ENCODE peak calls at places on chromosomes 6 and 20, in four cellular contexts. T is lower leg skin, V is testis, U is GM23338. N is an unnamed sample.

GRCh38 chr6:136662347-136663237 is 112.4 kb upstream of the MAP7 start:
- DNase-seq in V (no peak), T (no peak), U (no peak), N (no peak)

GRCh38 chr20:57664924-57665588 is 44.8 kb downstream of the PMEPA1 start:
- DNase-seq in V (no peak), T (peak), U (no peak), N (no peak)

GRCh38 chr6:93684339-93684738 is 265.0 kb upstream of the EPHA7 start:
- DNase-seq in V (no peak), U (no peak), T (no peak), N (no peak)

GRCh38 chr6:110430236-110430635 is 14.9 kb upstream of the DDO start:
- DNase-seq in T (no peak), U (peak), V (no peak), N (no peak)

GRCh38 chr6:139433647-139434419 is 59.4 kb upstream of the CITED2 start:
- DNase-seq in T (no peak), U (no peak), V (no peak), N (no peak)

GRCh38 chr20:36852187-36852586 is 23.8 kb upstream of the TLDC2 start:
- DNase-seq in T (no peak), V (no peak), U (no peak), N (no peak)

GRCh38 chr6:1024587-1024986 is 287.3 kb upstream of the FOXQ1 start:
- DNase-seq in U (no peak), V (no peak), T (no peak), N (peak)

GRCh38 chr20:31915491-31916280 is 36.2 kb downstream of the PDRG1 start:
- DNase-seq in U (no peak), T (no peak), V (no peak), N (no peak)

GRCh38 chr6:116941727-116942126 is 64.7 kb downstream of the RFX6 start:
- DNase-seq in V (no peak), U (peak), T (no peak), N (no peak)

GRCh38 chr6:45661667-45662066 is 283.9 kb upstream of the SUPT3H start:
- DNase-seq in V (no peak), U (no peak), T (no peak), N (peak)

GRCh38 chr6:11824986-11825385 is 46.4 kb upstream of the ADTRP start:
- DNase-seq in V (no peak), T (no peak), U (no peak), N (no peak)

GRCh38 chr6:50381106-50381415 is 331.3 kb upstream of the DEFB112 start:
- DNase-seq in T (no peak), V (peak), U (peak), N (no peak)

GRCh38 chr6:15398657-15399287 is 152.9 kb downstream of the JARID2 start:
- DNase-seq in U (no peak), T (no peak), V (no peak), N (no peak)

GRCh38 chr6:155693573-155694428 is 238.2 kb upstream of the NOX3 start:
- DNase-seq in T (no peak), V (no peak), U (no peak), N (no peak)

GRCh38 chr6:11064836-11065235 is 20.7 kb upstream of the ELOVL2 start:
- DNase-seq in T (no peak), V (no peak), U (no peak), N (no peak)

GRCh38 chr20:36827541-36828279 is 48.2 kb upstream of the TLDC2 start:
- DNase-seq in U (no peak), T (no peak), V (peak), N (no peak)

GRCh38 chr20:43901296-43901695 is 13.4 kb upstream of the TOX2 start:
- DNase-seq in V (no peak), T (no peak), U (no peak), N (no peak)

GRCh38 chr20:11810316-11811130 is 107.2 kb upstream of the BTBD3 start:
- DNase-seq in U (no peak), V (no peak), T (no peak), N (peak)

GRCh38 chr20:4018015-4018748 is 2.8 kb upstream of the RNF24 start:
- DNase-seq in U (no peak), T (peak), V (no peak), N (no peak)

GRCh38 chr6:53624491-53624890 is 41.1 kb downstream of the KLHL31 start:
- DNase-seq in U (no peak), V (no peak), T (no peak), N (no peak)

GRCh38 chr6:83062225-83062624 is 3.4 kb downstream of the UBE3D start:
- DNase-seq in T (no peak), V (no peak), U (peak), N (peak)

GRCh38 chr20:24475356-24475755 is 5.9 kb downstream of the SYNDIG1 start:
- DNase-seq in U (no peak), T (no peak), V (no peak), N (no peak)

GRCh38 chr20:47316776-47317126 is 39.7 kb downstream of the ZMYND8 start:
- DNase-seq in V (no peak), U (no peak), T (no peak), N (no peak)

GRCh38 chr6:159899994-159900745 is 9.4 kb downstream of the MAS1 start:
- DNase-seq in V (no peak), U (no peak), T (peak), N (peak)

GRCh38 chr20:47181056-47181862 is 175.2 kb downstream of the ZMYND8 start:
- DNase-seq in T (no peak), U (peak), V (no peak), N (peak)

DNA sequence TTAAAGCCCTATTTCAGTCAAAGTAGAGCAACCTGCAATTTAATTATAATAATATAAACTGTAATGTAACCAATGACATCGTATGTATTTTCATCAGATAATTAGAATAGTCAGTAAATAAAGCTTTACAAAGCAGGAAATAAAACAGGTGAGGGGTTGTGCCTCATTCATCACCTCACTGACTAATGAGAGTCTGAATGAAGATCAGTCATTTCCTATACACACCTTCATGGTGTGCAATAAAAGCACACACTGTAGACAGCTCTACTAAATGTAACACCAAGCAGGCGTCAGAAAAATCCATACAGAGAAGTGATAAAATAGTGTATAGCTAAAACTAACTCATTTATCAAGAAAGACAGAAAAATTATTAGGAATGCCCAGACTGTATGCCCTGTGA is 105.9 kb downstream of the MAN1A1 start:
- DNase-seq in V (no peak), T (no peak), U (no peak), N (no peak)
- TF ChIP-seq CTCF in V (no peak), T (no peak), U (no peak), N (no peak)

GRCh38 chr20:34925981-34926380 is 29.6 kb downstream of the GSS start:
- DNase-seq in T (no peak), U (no peak), V (no peak), N (no peak)

GRCh38 chr20:34923414-34923813 is 32.2 kb downstream of the GSS start:
- DNase-seq in V (no peak), T (no peak), U (no peak), N (no peak)

GRCh38 chr20:34927736-34928135 is 27.9 kb downstream of the GSS start:
- DNase-seq in T (no peak), V (no peak), U (no peak), N (no peak)

GRCh38 chr20:34922654-34923381 is 32.8 kb downstream of the GSS start:
- DNase-seq in V (no peak), T (no peak), U (no peak), N (peak)

DNA sequence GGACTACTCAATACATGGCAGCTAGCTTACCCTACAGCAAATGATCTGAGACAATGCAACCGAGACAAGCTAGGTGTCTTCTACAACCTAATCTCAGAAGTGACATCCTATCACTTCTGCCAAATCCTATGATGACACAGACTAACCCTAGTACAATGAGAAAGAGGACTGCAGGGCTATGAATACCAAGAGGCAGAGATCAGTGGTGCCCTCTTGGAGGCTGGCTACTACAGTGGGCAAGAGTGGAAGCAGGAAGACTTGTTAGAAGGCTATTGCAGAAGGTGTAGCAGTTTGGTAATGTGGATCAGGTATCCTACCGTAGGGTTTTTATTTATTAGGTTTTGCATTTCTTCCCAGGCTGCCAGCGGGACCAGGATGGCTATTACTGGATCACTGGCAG is 30.3 kb downstream of the GSS start:
- DNase-seq in T (no peak), V (no peak), U (no peak), N (no peak)
- H3K4me3 ChIP-seq in T (no peak), V (no peak), U (no peak), N (no peak)

GRCh38 chr6:161254754-161255253 is 19.1 kb downstream of the AGPAT4 start:
- DNase-seq in T (no peak), U (no peak), V (no peak), N (no peak)
- TF ChIP-seq CTCF in T (no peak), U (no peak), V (no peak), N (no peak)

GRCh38 chr6:41445268-41445667 is 100.9 kb upstream of the FOXP4 start:
- DNase-seq in U (no peak), T (no peak), V (no peak), N (no peak)

GRCh38 chr6:41441598-41442205 is 104.5 kb upstream of the FOXP4 start:
- DNase-seq in U (no peak), V (no peak), T (no peak), N (no peak)

GRCh38 chr6:41446132-41446531 is 100.0 kb upstream of the FOXP4 start:
- DNase-seq in U (no peak), V (no peak), T (no peak), N (no peak)

GRCh38 chr6:41442800-41443501 is 103.2 kb upstream of the FOXP4 start:
- DNase-seq in T (peak), V (peak), U (peak), N (no peak)

GRCh38 chr6:41443616-41444525 is 102.3 kb upstream of the FOXP4 start:
- DNase-seq in V (peak), T (no peak), U (no peak), N (no peak)
- H3K4me3 ChIP-seq in V (peak), T (no peak), U (peak), N (no peak)

GRCh38 chr6:43952746-43953145 is 174.5 kb downstream of the MRPL14 start:
- DNase-seq in T (no peak), V (no peak), U (no peak), N (no peak)
- TF ChIP-seq CTCF in T (no peak), V (no peak), U (peak), N (peak)

GRCh38 chr6:35511183-35511941 is 1.3 kb downstream of the TULP1 start:
- DNase-seq in V (no peak), U (peak), T (no peak), N (no peak)
- H3K4me3 ChIP-seq in V (no peak), U (peak), T (no peak), N (peak)

GRCh38 chr6:161919711-161920110 is 645.9 kb upstream of the AGPAT4 start:
- DNase-seq in T (no peak), U (no peak), V (no peak), N (no peak)

GRCh38 chr6:161924516-161925116 is 650.8 kb upstream of the AGPAT4 start:
- DNase-seq in T (no peak), V (no peak), U (no peak), N (no peak)

GRCh38 chr6:161921602-161922400 is 647.9 kb upstream of the AGPAT4 start:
- DNase-seq in T (no peak), U (no peak), V (no peak), N (no peak)

GRCh38 chr6:161918608-161919205 is 644.8 kb upstream of the AGPAT4 start:
- DNase-seq in U (no peak), V (no peak), T (no peak), N (no peak)

DNA sequence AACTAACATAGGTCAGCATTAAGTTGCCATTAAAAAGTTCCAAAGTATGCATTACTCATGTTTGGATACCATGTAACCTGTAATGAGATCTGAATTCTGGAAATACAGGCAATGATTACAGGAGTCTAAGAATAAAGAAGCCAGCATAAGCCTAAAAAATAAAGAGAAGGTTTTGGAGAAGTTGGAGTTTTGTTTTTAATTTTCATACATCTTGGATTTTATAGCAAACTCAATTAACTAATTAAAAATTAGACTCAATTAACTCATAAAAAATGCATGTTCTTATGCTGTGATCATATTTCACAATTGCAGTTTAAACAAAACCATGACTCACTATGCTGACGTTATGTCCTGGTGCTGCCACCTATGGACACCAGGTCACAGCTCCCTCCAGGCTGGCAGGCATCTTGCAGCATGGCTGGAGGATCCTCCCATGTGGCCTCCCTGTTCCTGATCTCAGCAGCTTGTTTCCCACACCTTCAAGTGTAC is 648.8 kb upstream of the AGPAT4 start:
- DNase-seq in T (no peak), U (peak), V (peak), N (no peak)
- TF ChIP-seq CTCF in T (no peak), U (peak), V (no peak), N (peak)

GRCh38 chr6:124164363-124164762 is 360.7 kb downstream of the NKAIN2 start:
- DNase-seq in T (no peak), U (no peak), V (no peak), N (no peak)
- H3K4me3 ChIP-seq in T (no peak), U (no peak), V (no peak), N (no peak)

GRCh38 chr6:168711049-168711640 is 270.2 kb downstream of the SMOC2 start:
- DNase-seq in V (no peak), T (peak), U (peak), N (no peak)
- TF ChIP-seq CTCF in V (no peak), T (no peak), U (peak), N (peak)

N was measured in astrocyte of the cerebellum.